ENCODE peak calls at places on chromosomes 1 and 21, in nine cellular contexts. E is left ventricle myocardium inferior, N is endothelial cell, A is tibial artery, X is upper lobe of right lung, S is IMR-90, Y is Peyer's patch, K is astrocyte of the spinal cord, O is cardiac muscle cell. F is an unnamed sample.

GRCh38 chr1:36520056-36520455 is 37.3 kb upstream of the CSF3R start:
- DNase-seq in N (no peak), O (no peak), S (no peak), K (no peak), A (no peak), X (no peak), Y (peak; percentile 13), E (no peak), F (no peak)

GRCh38 chr1:179881642-179882252 is 338 bp upstream of the TOR1AIP1 start:
- DNase-seq in Y (peak; percentile 87), K (peak; percentile 96), N (no peak), X (no peak), S (peak; percentile 92), E (no peak), A (peak; percentile 96), O (no peak), F (no peak)

GRCh38 chr1:151494741-151495281 is 16.4 kb upstream of the CGN start:
- DNase-seq in Y (no peak), X (no peak), A (no peak), E (no peak), K (peak; percentile 70), S (peak; percentile 56), O (no peak), N (no peak), F (no peak)

GRCh38 chr1:176178316-176178715 is 28.8 kb downstream of the COP1 start:
- DNase-seq in Y (no peak), S (no peak), X (no peak), O (no peak), K (no peak), N (no peak), E (no peak), A (no peak), F (no peak)

GRCh38 chr1:116666090-116666489 is 1.4 kb downstream of the IGSF3 start:
- DNase-seq in E (no peak), Y (peak; percentile 62), O (no peak), K (no peak), S (no peak), X (no peak), N (peak; percentile 16), A (no peak), F (no peak)

GRCh38 chr1:79617777-79618176 is 611.2 kb upstream of the ADGRL4 start:
- DNase-seq in S (no peak), Y (no peak), A (no peak), O (no peak), X (no peak), E (no peak), K (no peak), N (no peak), F (no peak)

GRCh38 chr1:108049083-108049819 is 84.3 kb upstream of the VAV3 start:
- DNase-seq in X (peak; percentile 69), K (peak; percentile 18), A (peak; percentile 66), S (no peak), E (peak; percentile 41), O (peak; percentile 27), Y (peak; percentile 51), N (peak; percentile 55), F (peak; percentile 25)

GRCh38 chr1:236997361-236997760 is 6.9 kb downstream of the MT1HL1 start:
- DNase-seq in A (no peak), Y (no peak), S (no peak), O (peak; percentile 35), E (peak; percentile 82), N (no peak), X (no peak), K (no peak), F (no peak)

GRCh38 chr1:151574575-151575529 is 34.7 kb downstream of the TUFT1 start:
- DNase-seq in N (no peak), K (peak; percentile 82), A (no peak), Y (no peak), O (no peak), E (no peak), S (peak; percentile 87), X (no peak), F (no peak)

GRCh38 chr1:42153598-42153995 is 387 bp downstream of the GUCA2B start:
- DNase-seq in E (no peak), Y (peak; percentile 64), A (no peak), N (no peak), O (no peak), K (no peak), X (no peak), S (no peak), F (no peak)

GRCh38 chr1:93707956-93708355 is 26.3 kb upstream of the BCAR3 start:
- DNase-seq in S (no peak), A (no peak), Y (no peak), E (no peak), K (no peak), N (no peak), X (peak; percentile 46), O (no peak), F (no peak)

GRCh38 chr1:78229344-78229743 is 183.6 kb downstream of the GIPC2 start:
- DNase-seq in A (no peak), X (no peak), K (peak; percentile 68), E (no peak), O (no peak), Y (no peak), N (no peak), S (peak; percentile 92), F (no peak)

DNA sequence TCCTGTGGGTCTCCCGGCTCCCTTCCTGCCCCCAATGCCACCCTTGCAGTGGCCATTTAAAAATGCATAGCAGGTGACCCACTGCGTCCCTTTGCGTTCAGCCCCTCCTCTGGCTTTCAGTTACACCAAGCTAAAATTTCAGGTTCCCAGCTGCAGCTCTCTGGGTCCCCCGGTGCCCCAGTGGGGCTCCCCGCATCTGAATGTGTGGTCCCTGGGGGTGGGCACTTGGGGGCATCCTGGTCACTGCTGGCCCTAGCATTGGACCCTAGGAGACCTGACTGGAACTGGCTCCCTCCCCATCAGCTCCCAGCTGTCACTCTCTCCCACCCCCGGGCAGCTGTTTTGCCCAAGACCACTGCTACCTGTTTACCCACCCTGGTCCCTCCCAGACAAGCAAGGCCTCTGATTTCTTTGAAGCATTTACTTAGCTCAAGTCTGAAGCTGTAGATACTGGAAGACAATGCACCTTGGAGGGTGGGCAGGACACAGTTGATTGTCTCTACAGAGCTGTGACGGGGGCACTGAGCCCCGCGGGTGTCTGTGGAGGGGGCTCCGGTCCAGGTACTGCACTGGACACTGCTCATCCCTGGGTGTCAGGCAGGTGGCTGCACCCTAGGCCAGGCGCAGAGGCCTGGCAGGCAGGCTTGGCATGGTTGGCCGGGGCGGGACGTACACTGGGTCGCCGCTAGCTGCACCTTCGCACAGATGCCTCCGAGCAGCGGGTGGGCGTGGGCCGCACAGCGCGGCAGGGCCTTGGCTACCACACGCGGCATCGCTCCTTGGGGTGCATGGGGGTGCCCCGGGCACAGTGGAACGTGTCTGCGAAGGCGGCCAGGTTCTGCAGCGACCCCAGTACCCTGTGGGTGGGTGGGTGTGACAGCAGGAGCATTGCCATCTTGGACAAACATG is 3.9 kb downstream of the PRXL2B start:
- DNase-seq in K (no peak), O (no peak), X (peak; percentile 57), N (no peak), E (no peak), A (peak; percentile 58), Y (peak; percentile 39), S (no peak), F (no peak)
- TF ChIP-seq CTCF in K (no peak), O (no peak), X (no peak), N (no peak), E (no peak), A (no peak), Y (no peak), S (no peak), F (no peak)

DNA sequence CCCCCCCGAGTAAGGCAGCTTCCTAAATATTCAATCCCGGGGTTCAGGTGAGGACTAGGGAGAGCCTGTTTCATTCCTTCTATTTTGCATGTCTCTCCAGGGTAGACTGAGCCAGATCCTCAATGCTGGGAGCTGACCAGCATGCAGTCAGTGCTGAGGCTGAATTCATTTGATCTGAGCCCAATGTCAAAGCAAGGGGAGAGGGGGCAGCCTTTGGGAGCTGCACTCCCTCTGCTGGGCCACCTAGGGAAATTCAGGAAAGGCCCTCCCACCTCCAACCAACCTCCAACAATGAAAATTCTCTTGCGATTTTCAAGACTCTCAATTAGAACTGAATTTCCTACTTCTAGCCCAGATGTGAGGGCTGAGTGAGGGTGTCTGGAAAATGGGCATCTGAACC is 371.2 kb downstream of the NPHP4 start:
- DNase-seq in E (no peak), A (no peak), K (no peak), X (no peak), N (peak; percentile 60), S (no peak), Y (no peak), O (peak; percentile 86), F (peak; percentile 58)
- TF ChIP-seq CTCF in E (peak; percentile 52), A (no peak), K (no peak), X (peak; percentile 33), N (peak; percentile 71), S (no peak), Y (peak; percentile 20), O (no peak), F (peak; percentile 76)

GRCh38 chr1:54052934-54053744 is at the start of the genes TCEANC2 and TMEM59:
- DNase-seq in N (peak; percentile 94), A (peak; percentile 99), E (peak; percentile 97), X (peak; percentile 99), K (peak; percentile 99), O (peak; percentile 97), Y (peak; percentile 99), S (peak; percentile 99), F (peak; percentile 96)
- TF ChIP-seq CTCF in N (no peak), A (peak; percentile 22), E (no peak), X (no peak), K (no peak), O (no peak), Y (no peak), S (peak; percentile 2), F (no peak)

GRCh38 chr1:33815061-33815460 is 48.8 kb upstream of the HMGB4 start:
- DNase-seq in X (no peak), A (no peak), O (no peak), N (no peak), K (peak; percentile 81), S (peak; percentile 46), E (no peak), Y (no peak), F (no peak)
- TF ChIP-seq CTCF in X (no peak), A (no peak), O (no peak), N (no peak), K (no peak), S (no peak), E (no peak), Y (no peak), F (no peak)

DNA sequence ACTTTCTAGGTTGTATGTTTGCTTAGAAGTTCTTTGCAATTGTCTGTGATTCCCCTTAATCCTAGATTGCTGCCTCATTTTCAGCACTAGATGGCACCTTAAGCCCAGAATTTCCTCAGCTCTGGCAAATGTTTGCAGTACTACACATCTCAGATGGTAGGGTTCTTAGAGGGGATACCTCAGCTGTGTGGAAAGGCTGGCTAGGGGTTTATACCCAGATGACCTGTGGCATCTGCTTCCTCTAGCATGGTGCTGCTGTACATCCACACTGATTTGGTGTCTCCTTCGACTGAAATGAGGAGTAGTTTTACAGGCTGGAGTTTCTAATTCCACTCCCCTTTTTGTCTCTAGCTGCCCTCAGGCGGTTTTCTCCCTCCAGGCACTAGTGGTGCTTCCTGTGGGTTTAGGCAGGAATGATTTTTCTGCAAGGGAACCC is 23.5 kb downstream of the ASB17 start:
- DNase-seq in X (no peak), N (peak; percentile 38), S (peak; percentile 50), K (peak; percentile 39), O (peak; percentile 66), E (no peak), Y (no peak), A (no peak), F (peak; percentile 15)
- TF ChIP-seq CTCF in X (no peak), N (no peak), S (peak; percentile 64), K (peak; percentile 52), O (peak; percentile 67), E (no peak), Y (no peak), A (no peak), F (peak; percentile 44)

GRCh38 chr21:23401278-23401677 is 2206.0 kb downstream of the MRPL39 start:
- DNase-seq in K (no peak), S (no peak), Y (no peak), A (no peak), N (no peak), E (no peak), X (no peak), O (peak; percentile 18), F (no peak)
- TF ChIP-seq CTCF in K (peak; percentile 5), S (no peak), Y (no peak), A (no peak), N (peak; percentile 58), E (peak; percentile 31), X (peak; percentile 5), O (no peak), F (no peak)

F was measured in nephron progenitor cell.